ENCODE peak calls at places on chromosomes 12 and 14, in five cellular contexts. Z is K562, O is GM12878, N is WTC11, I is HepG2. R is an unnamed sample.

GRCh38 chr12:49369723-49370145 is 2.5 kb downstream of the SPATS2 start:
- DNase-seq in Z (peak), O (peak), N (peak), I (peak), R (peak)

GRCh38 chr14:92645841-92646478 is 102.5 kb downstream of the LGMN start:
- DNase-seq in Z (no peak), O (no peak), N (no peak), I (no peak), R (no peak)

GRCh38 chr14:57462551-57462950 is 31.1 kb downstream of the CCDC198 start:
- DNase-seq in Z (no peak), O (no peak), N (no peak), I (no peak), R (peak)

GRCh38 chr12:67534671-67535070 is 113.9 kb upstream of the DYRK2 start:
- DNase-seq in Z (no peak), O (no peak), N (no peak), I (no peak), R (peak)

GRCh38 chr14:91241848-91242247 is 2.7 kb downstream of the GPR68 start:
- DNase-seq in Z (no peak), O (peak), N (no peak), I (no peak), R (no peak)

GRCh38 chr14:26328766-26329165 is 269.1 kb downstream of the NOVA1 start:
- DNase-seq in Z (no peak), O (no peak), N (no peak), I (no peak), R (no peak)

GRCh38 chr12:101854747-101855146 is 22.6 kb upstream of the DRAM1 start:
- DNase-seq in Z (no peak), O (no peak), N (no peak), I (no peak), R (no peak)

GRCh38 chr12:98635657-98636323 is 8.8 kb downstream of the IKBIP start:
- DNase-seq in Z (no peak), O (peak), N (no peak), I (peak), R (peak)

GRCh38 chr12:3553681-3554546 is 62.9 kb downstream of the PRMT8 start:
- DNase-seq in Z (no peak), O (no peak), N (peak), I (no peak), R (no peak)

GRCh38 chr12:13176257-13176656 is 20.3 kb upstream of the EMP1 start:
- DNase-seq in Z (no peak), O (no peak), N (no peak), I (no peak), R (no peak)

GRCh38 chr12:71548906-71549305 is 109.3 kb downstream of the LGR5 start:
- DNase-seq in Z (no peak), O (no peak), N (no peak), I (no peak), R (no peak)

GRCh38 chr14:52824479-52824878 is 33.1 kb upstream of the GNPNAT1 start:
- DNase-seq in Z (no peak), O (no peak), N (no peak), I (no peak), R (no peak)

GRCh38 chr12:4366090-4366489 is 13.4 kb downstream of the FGF23 start:
- DNase-seq in Z (no peak), O (no peak), N (no peak), I (no peak), R (no peak)

GRCh38 chr14:90491221-90491867 is 94.5 kb downstream of the CALM1 start:
- DNase-seq in Z (peak), O (no peak), N (no peak), I (no peak), R (no peak)

GRCh38 chr14:34496007-34496678 is 34.1 kb upstream of the SPTSSA start:
- DNase-seq in Z (no peak), O (no peak), N (no peak), I (no peak), R (no peak)

GRCh38 chr12:98744692-98745091 is 99.6 kb downstream of the APAF1 start:
- DNase-seq in Z (no peak), O (no peak), N (no peak), I (no peak), R (no peak)

GRCh38 chr14:90781344-90781761 is 34.9 kb downstream of the TTC7B start:
- DNase-seq in Z (no peak), O (no peak), N (no peak), I (no peak), R (no peak)

GRCh38 chr14:85471156-85471555 is 58.8 kb upstream of the FLRT2 start:
- DNase-seq in Z (no peak), O (no peak), N (no peak), I (no peak), R (no peak)

GRCh38 chr14:89544636-89545301 is 127.7 kb upstream of the FOXN3 start:
- DNase-seq in Z (no peak), O (no peak), N (no peak), I (peak), R (no peak)

GRCh38 chr14:92544051-92544730 is 30.6 kb downstream of the RIN3 start:
- DNase-seq in Z (no peak), O (no peak), N (no peak), I (no peak), R (no peak)

GRCh38 chr14:37658174-37658573 is 62.7 kb downstream of the TTC6 start:
- DNase-seq in Z (no peak), O (no peak), N (no peak), I (peak), R (no peak)

GRCh38 chr14:20657216-20658211 is 16.0 kb upstream of the OR6S1 start:
- DNase-seq in Z (peak), O (no peak), N (peak), I (peak), R (peak)

GRCh38 chr14:55781046-55781445 is 201.0 kb downstream of the KTN1 start:
- DNase-seq in Z (no peak), O (no peak), N (no peak), I (no peak), R (no peak)

GRCh38 chr14:77139540-77140342 is 1.9 kb downstream of the ZDHHC22 start:
- DNase-seq in Z (peak), O (no peak), N (peak), I (peak), R (peak)
- TF ChIP-seq ESRRA in Z (no peak), O (no peak), N (no peak), I (no peak), R (no peak)

DNA sequence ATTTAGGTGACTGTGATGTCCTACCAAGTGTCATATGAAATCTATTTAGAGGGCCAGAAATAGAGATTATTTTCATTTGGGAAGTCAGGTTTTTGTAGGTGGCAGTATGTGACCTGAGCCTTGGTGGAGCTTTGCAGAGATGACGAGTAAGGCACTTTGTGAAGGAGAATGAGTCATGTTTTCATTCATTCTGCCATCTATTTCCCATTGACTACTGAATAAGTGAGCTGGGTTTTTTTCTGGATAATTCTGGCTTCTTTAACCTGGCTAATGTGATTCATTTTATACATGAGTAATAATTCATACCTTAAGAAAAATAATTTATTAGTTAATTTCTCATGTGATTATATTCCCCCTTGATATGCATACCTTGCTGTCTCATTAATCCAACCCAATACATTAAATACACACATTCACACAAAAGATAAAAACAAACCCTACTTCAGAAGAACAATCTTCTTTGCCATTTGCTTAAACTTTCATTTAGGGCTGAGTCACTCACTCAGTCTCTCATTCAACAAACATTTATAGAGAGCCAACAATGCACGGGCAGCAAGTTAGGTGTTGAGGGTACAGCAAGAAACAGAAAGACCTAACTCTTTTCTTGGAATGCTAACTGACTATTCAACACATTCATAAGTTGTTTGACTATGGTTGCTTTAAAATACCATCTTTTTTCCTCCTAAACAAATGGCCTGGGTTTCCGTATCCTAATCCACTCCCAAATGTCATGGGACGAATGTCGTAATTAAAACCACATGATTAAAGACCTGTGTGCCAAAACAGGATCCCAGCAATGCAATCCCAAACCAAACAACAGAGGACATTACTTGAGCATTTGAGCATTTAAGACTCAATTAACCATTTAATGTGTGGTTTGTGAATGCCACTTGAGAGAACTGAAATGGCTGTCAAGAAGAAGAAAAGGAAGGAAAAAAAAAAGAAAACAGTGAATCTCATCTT is 78.0 kb downstream of the KITLG start:
- DNase-seq in Z (no peak), O (no peak), N (no peak), I (no peak), R (no peak)
- TF ChIP-seq MAX in Z (no peak), O (no peak), N (no peak), I (no peak), R (no peak)

GRCh38 chr12:57757771-57758170 is 2.9 kb downstream of the MARCHF9 start:
- DNase-seq in Z (no peak), O (no peak), N (no peak), I (no peak), R (no peak)

GRCh38 chr12:57758566-57759359 is 3.9 kb downstream of the MARCHF9 start:
- DNase-seq in Z (no peak), O (no peak), N (no peak), I (no peak), R (no peak)

GRCh38 chr12:57760347-57760982 is 5.6 kb downstream of the MARCHF9 start:
- DNase-seq in Z (no peak), O (no peak), N (peak), I (no peak), R (no peak)

GRCh38 chr12:57761391-57761998 is 5.4 kb downstream of the CYP27B1 start:
- DNase-seq in Z (no peak), O (no peak), N (no peak), I (no peak), R (no peak)

DNA sequence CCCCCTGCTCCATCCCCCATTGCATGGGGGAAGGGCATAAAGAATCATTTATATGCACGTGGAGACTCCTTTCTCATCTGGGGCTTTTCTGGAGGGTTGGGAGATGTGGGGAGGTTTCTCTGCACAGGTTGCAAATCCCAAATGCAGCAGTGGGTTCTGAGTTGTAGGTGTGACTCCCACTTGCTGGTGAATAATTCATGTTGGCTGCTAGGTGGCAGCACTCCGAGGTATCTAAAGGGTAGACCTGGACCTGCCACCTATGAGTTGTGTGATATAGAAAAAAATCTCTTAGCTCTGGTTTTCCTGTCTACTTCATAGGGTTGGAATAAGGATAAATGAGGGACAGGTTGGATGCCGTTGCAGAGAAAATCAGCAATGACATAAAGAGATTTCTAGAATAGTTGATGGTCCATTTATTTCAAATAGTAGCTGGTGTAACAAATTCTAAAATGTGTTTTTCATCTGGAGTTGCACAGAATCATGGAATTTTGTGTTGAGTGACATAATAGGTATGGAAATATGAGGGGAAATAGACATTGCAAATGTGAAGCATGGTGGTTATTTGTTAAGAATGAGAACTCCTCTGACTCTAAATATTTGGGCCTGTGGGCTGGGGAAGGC is 4.6 kb downstream of the MARCHF9 start:
- DNase-seq in Z (no peak), O (no peak), N (no peak), I (peak), R (peak)
- TF ChIP-seq ESRRA in Z (no peak), O (no peak), N (no peak), I (no peak), R (no peak)

DNA sequence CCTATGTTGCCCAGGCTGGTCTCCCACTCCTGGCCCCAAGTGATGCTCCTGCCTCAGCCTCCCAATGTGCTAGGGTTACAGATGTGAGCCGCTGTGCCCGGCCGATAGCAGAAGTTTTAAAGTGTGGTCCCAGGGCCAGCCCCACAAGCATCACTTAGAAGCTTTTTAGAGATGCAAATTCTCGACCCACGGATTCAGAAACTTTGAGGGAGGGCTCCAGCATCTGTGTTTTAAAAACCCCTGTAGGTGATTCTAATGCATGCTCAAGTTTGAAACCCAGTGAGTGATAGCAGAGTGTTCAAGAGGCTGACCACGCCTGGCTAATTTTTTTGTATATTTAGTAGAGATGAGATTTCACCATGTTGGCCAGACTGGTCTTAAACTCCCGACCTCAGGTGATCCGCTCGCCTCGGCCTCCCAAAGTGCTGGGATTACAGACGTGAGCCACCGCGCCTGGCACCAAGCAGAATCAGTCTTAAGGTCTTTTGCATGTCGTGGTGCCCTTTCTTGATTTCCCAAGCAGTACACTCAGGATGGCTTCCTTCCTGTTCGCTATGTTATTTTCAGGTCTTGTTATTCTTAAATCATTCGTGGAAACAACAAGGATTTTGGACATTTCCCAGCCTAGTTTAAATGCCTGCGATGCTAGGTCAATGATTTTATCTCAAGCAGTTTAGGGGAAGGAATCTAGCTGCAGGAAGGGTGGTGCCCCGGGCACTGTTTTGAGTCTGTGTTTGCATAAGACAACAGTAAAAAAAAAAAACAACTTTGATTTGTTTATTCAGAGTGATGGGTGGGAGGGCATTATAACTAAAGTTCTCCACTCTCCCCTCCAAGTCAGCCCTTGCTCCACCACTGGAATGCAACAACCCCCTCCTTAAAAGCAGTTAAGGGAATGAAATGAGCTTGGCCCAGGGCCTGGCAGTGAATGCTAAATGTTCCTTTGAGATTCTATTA is 9.2 kb upstream of the RILPL2 start:
- DNase-seq in Z (no peak), O (no peak), N (no peak), I (no peak), R (peak)
- TF ChIP-seq MAX in Z (no peak), O (no peak), N (no peak), I (no peak), R (no peak)

DNA sequence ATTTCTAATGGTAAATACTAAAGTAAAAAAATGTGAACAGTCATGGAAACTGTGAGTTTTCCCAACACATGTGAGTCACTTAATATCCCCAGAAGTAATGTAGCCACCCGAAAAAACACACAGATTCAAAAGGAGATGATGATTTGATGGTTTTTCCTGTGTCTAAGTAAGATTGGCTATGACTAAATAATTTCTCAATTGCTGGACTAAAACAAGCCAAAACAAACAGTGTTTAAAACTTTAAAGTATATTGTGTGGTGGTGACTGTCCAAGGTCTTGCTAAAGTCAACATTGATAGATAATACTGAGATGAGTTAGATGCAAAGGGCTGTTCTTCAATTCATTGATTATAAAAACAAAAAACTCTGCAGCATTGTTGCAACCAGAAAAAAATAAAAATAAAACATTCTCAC is 89.6 kb upstream of the SOX5 start:
- DNase-seq in Z (no peak), O (no peak), N (no peak), I (peak), R (no peak)
- TF ChIP-seq ESRRA in Z (no peak), O (no peak), N (no peak), I (no peak), R (no peak)

GRCh38 chr12:21541773-21542172 is 15.7 kb downstream of the SPX start:
- DNase-seq in Z (no peak), O (no peak), N (no peak), I (no peak), R (no peak)
- TF ChIP-seq MAX in Z (no peak), O (no peak), N (no peak), I (no peak), R (no peak)

GRCh38 chr12:106246891-106247730 is 709 bp downstream of the CKAP4 start:
- DNase-seq in Z (peak), O (no peak), N (peak), I (no peak), R (peak)
- TF ChIP-seq ESRRA in Z (no peak), O (no peak), N (no peak), I (no peak), R (no peak)